ENCODE peak calls at places on chromosome 6, in six cellular contexts. W is AG04450, V is hepatocyte, A is fibroblast of pulmonary artery, Q is astrocyte of the cerebellum, X is uterus. H is an unnamed sample.

GRCh38 chr6:41519748-41520699 is 26.2 kb upstream of the FOXP4 start:
- DNase-seq in V (peak), Q (no peak), W (no peak), X (no peak), A (no peak), H (no peak)

GRCh38 chr6:54135665-54136370 is 24.6 kb downstream of the MLIP start:
- DNase-seq in X (no peak), V (peak), W (peak), A (peak), Q (peak), H (peak)

GRCh38 chr6:16318538-16318937 is 80.2 kb downstream of the GMPR start:
- DNase-seq in X (no peak), W (no peak), V (no peak), Q (peak), A (peak), H (peak)

GRCh38 chr6:164303092-164304007 is 888.8 kb downstream of the QKI start:
- DNase-seq in A (peak), V (no peak), X (peak), W (no peak), Q (no peak), H (peak)

GRCh38 chr6:155770313-155770712 is 314.7 kb upstream of the NOX3 start:
- DNase-seq in W (no peak), X (no peak), A (no peak), V (no peak), Q (no peak), H (no peak)

GRCh38 chr6:20215310-20215709 is 3.0 kb upstream of the MBOAT1 start:
- DNase-seq in Q (no peak), W (no peak), V (no peak), A (no peak), X (no peak), H (no peak)

GRCh38 chr6:109793793-109794192 is 102.7 kb downstream of the FIG4 start:
- DNase-seq in A (peak), V (peak), Q (peak), X (peak), W (peak), H (peak)

GRCh38 chr6:169912266-169913095 is 161.1 kb downstream of the ERMARD start:
- DNase-seq in V (no peak), W (no peak), A (no peak), X (no peak), Q (no peak), H (no peak)

GRCh38 chr6:3337521-3338350 is 79.0 kb downstream of the PSMG4 start:
- DNase-seq in A (peak), V (peak), Q (no peak), X (no peak), W (no peak), H (peak)

GRCh38 chr6:45791181-45791580 is 224.5 kb downstream of the CLIC5 start:
- DNase-seq in Q (no peak), A (peak), W (no peak), V (no peak), X (no peak), H (peak)

DNA sequence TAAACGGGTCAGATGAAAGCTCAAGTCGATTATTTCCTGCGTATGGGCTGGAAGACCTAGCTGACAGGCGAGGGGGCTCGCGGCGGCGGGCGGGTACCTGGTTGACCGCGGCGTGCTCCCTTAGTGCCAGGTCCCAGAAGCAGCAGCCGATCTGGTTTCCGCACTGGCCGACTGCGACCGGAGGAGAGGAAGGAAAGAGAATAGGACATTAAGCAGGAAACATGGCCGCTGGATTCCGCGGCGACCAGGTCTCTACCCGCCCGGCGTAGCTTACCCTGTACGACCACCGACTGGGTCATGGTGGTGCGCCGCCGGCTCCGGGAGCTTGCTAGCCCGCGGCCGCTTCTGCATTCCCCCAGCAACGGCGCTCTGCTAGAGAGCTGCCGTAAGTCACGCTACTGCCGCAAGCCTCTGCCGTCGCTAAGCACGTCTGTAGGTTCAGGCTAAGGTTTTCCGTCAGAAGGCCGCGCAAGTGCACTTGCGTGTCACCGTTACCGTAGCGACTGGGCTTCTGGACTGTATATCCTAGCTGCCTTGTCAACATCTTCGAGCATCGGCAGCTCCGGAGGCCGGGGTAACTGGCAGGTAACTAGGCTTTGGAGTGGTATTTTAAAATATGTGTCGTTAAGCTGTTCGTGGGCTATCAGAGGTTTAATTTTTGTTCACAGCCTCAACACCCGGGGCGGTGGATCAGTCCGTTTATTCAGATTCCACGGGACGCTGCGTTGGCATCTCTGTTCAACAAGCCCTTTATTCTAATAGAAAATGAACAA is at the start of the genes FAM229B and TUBE1:
- DNase-seq in V (peak), X (peak), W (peak), A (peak), Q (peak), H (peak)
- TF ChIP-seq CTCF in V (peak), X (peak), W (peak), A (no peak), Q (no peak), H (no peak)

DNA sequence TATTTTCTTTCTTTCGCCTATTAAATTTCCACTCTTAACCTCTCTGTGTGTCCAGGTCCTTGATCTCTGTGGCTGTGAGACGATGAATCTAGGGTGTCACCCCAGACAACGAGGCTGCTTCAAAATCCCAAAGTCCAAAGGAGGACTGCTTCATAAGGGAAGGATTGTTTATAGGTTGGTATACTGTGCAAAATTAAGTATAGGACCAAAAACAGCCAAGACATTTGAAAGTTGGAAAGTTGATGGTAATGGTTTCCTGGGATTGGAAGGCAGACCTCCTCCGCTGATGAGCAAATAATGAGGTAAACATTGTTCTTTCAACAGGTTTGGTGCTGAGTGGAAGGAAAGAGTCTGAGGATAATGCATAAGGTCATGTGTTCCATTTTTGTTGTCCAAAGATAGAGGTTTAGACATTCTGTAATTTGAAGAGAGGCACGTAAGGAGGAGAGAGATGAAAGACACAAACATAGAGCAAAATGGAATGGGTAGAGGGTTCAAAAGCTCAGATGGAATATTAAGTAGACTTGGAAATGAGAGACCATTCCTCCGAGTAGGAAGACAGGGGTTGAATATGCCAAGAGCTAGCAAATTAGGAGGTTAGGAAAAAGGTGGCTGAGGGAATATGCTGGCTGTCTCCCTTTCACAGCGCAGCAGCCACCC is 24.8 kb downstream of the ZNF311 start:
- DNase-seq in Q (no peak), A (no peak), V (no peak), W (no peak), X (no peak), H (no peak)
- H3K4me3 ChIP-seq in Q (peak), A (peak), V (peak), W (peak), X (peak), H (peak)

GRCh38 chr6:143539723-143540122 is 28.2 kb upstream of the FUCA2 start:
- DNase-seq in Q (no peak), W (no peak), A (no peak), X (no peak), V (no peak), H (no peak)
- TF ChIP-seq CTCF in Q (no peak), W (no peak), A (no peak), X (no peak), V (no peak), H (no peak)

GRCh38 chr6:161227004-161227950 is 46.6 kb downstream of the AGPAT4 start:
- DNase-seq in Q (no peak), W (no peak), X (no peak), V (no peak), A (no peak), H (peak)

GRCh38 chr6:161228096-161228495 is 45.8 kb downstream of the AGPAT4 start:
- DNase-seq in Q (no peak), A (no peak), W (no peak), V (no peak), X (peak), H (no peak)

GRCh38 chr6:161230339-161230738 is 43.5 kb downstream of the AGPAT4 start:
- DNase-seq in W (no peak), A (no peak), V (no peak), Q (no peak), X (no peak), H (no peak)

GRCh38 chr6:161226005-161226964 is 47.6 kb downstream of the AGPAT4 start:
- DNase-seq in A (no peak), V (no peak), X (no peak), W (no peak), Q (no peak), H (no peak)

GRCh38 chr6:161228911-161229591 is 44.8 kb downstream of the AGPAT4 start:
- DNase-seq in Q (peak), A (peak), W (peak), V (peak), X (no peak), H (peak)
- H3K4me3 ChIP-seq in Q (peak), A (no peak), W (peak), V (no peak), X (no peak), H (no peak)

DNA sequence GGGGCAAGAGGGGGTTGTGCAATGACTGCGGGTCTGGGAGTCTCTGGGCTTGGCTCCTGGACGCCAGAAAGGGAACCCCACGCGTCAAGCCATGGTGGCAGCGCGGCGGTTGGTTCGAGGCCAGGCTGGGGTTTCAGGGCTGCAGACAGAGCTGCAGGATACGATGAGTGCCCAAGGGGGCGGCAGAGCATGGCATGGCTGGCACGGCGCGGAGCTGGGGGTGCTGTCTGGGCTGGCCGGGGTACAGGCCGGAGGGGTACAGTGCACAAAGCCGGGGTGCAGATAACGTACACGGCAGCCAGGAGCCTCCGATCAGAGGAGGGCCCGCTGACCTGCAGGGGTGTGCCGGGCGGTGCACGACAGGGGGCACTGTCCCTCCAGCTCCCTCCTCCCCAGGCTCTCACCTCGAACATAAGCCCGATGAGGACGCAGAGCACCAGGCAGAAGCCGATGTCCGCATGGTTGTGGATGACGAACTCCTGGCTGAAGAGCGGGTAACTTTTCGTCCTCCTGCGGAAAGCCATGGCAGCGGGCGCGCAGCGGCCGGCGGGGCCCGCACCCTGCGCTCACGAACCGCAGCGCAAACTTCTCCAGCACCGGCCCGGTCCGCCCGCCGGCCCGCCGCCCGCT is 353 bp downstream of the TRAM2 start:
- DNase-seq in A (peak), V (peak), W (no peak), X (no peak), Q (no peak), H (peak)
- TF ChIP-seq CTCF in A (peak), V (peak), W (peak), X (peak), Q (peak), H (peak)

DNA sequence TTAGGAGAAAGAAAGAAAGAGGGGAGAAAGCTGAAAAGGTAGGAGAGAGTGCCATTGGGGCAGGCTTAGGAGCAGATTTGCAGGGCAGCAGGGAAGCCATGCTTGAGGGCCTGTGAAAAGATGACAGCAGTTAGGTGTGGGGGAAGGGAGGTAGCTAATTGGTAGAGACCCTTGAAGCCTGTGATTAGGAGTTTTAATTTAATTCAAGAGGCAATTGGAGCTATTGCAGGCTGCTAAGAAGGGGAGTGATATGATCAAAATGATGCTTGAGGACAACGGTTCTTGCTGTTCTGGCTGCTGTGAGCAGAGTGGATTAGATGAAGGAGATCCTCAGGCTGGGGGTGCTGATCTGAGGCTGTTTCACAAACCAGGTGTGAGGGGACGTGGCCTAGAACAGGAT is 24.5 kb upstream of the SEC63 start:
- DNase-seq in V (no peak), A (no peak), W (no peak), X (no peak), Q (no peak), H (no peak)
- H3K4me3 ChIP-seq in V (no peak), A (no peak), W (no peak), X (no peak), Q (no peak), H (no peak)

DNA sequence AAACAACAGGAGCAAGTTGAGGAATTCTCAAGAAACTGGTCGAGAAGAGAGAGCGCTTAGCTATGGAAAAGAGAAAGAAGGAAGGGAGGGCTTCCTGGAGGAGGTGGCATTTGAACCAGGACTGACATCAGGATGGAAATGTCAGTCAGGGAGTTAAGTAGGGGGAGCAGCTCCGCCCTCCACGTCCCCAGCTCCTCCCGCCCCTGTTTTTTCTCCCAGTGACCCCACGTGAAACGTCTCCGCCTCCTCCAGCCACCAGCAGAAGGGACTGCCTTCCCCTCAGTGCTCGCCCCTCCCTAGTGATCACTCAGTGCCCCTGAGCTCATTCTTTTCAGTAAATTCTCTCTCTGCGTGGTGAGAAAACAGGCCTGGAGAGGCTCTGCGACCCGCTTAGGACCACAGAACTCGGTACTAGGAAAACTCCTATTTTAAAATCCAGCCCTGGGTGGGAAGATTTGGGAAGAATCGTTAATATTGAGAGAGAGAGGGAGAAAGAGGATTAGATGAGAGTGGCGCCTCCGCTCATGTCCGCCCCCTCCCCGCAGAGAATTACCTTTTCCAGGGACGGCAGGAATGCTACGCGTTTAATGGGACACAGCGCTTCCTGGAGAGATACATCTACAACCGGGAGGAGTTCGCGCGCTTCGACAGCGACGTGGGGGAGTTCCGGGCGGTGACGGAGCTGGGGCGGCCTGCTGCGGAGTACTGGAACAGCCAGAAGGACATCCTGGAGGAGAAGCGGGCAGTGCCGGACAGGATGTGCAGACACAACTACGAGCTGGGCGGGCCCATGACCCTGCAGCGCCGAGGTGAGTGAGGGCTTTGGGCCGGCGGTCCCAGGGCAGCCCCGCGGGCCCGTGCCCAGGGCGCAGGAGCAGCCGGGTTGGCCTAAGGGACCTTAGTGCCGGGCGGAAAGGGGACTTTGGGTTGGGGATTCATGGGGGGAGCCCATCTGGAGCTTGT is 4.6 kb downstream of the HLA-DPB1 start:
- DNase-seq in X (peak), W (no peak), V (peak), Q (no peak), A (peak), H (peak)
- TF ChIP-seq CTCF in X (no peak), W (no peak), V (no peak), Q (no peak), A (no peak), H (no peak)

DNA sequence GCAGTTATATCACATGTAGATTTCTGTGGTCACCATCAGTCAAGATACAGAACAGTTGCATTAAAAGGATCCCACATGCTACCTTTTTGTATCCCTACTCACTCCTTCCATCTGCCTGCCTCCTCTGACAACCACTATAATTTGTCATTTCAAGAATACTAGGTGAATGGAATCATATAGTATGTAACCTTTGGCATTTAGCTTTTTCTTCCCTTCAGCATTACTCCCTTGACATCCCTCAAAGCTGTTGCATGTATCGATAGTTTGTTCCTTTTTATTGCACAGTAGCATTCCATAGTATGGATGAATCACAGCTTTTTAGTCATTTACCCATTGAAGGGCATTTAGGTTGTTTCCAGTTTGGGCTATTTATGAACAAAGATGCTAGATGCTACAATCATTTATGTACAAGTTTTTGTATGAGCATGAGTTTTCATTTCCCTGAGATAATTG is 26.1 kb downstream of the NCOA7 start:
- DNase-seq in A (no peak), X (no peak), W (no peak), V (no peak), Q (no peak), H (no peak)
- H3K4me3 ChIP-seq in A (no peak), X (no peak), W (no peak), V (no peak), Q (no peak), H (no peak)